ENCODE peak calls at places on chromosomes 12 and 14, in six cellular contexts. One of them, this sample, is unnamed. For H3K36me3, the result is how much of the 10 kb centered on the place peaks cover.

GRCh38 chr12:12272869-12273268 is 6.0 kb upstream of the LRP6 start:
- DNase-seq in CD4-positive, CD25-positive, alpha-beta regulatory T cell: no peak
- DNase-seq in left ventricle myocardium inferior: no peak
- DNase-seq in psoas muscle: no peak
- DNase-seq in stomach: no peak
- DNase-seq in adrenal gland: no peak
- DNase-seq in this sample: peak

GRCh38 chr14:55026793-55027560 is at the start of the genes SOCS4 and WDHD1:
- DNase-seq in left ventricle myocardium inferior: peak
- DNase-seq in psoas muscle: peak
- DNase-seq in CD4-positive, CD25-positive, alpha-beta regulatory T cell: peak
- DNase-seq in stomach: peak
- DNase-seq in adrenal gland: peak
- DNase-seq in this sample: peak

GRCh38 chr12:13982010-13982409 is 608 bp upstream of the GRIN2B start:
- DNase-seq in psoas muscle: no peak
- DNase-seq in adrenal gland: no peak
- DNase-seq in stomach: no peak
- DNase-seq in left ventricle myocardium inferior: no peak
- DNase-seq in CD4-positive, CD25-positive, alpha-beta regulatory T cell: no peak
- DNase-seq in this sample: peak

GRCh38 chr14:101889898-101890297 is 74.5 kb upstream of the DYNC1H1 start:
- DNase-seq in psoas muscle: no peak
- DNase-seq in adrenal gland: no peak
- DNase-seq in left ventricle myocardium inferior: no peak
- DNase-seq in CD4-positive, CD25-positive, alpha-beta regulatory T cell: peak
- DNase-seq in stomach: no peak
- DNase-seq in this sample: no peak

GRCh38 chr12:124276337-124276736 is 18.6 kb upstream of the RFLNA start:
- DNase-seq in stomach: no peak
- DNase-seq in left ventricle myocardium inferior: no peak
- DNase-seq in CD4-positive, CD25-positive, alpha-beta regulatory T cell: no peak
- DNase-seq in psoas muscle: no peak
- DNase-seq in adrenal gland: no peak
- DNase-seq in this sample: no peak

GRCh38 chr12:82507656-82508055 is 149.3 kb downstream of the METTL25 start:
- DNase-seq in psoas muscle: no peak
- DNase-seq in left ventricle myocardium inferior: no peak
- DNase-seq in stomach: no peak
- DNase-seq in adrenal gland: no peak
- DNase-seq in CD4-positive, CD25-positive, alpha-beta regulatory T cell: no peak
- DNase-seq in this sample: no peak

GRCh38 chr12:58918475-58918874 is 1.8 kb downstream of the LRIG3 start:
- DNase-seq in adrenal gland: no peak
- DNase-seq in stomach: no peak
- DNase-seq in left ventricle myocardium inferior: no peak
- DNase-seq in CD4-positive, CD25-positive, alpha-beta regulatory T cell: no peak
- DNase-seq in psoas muscle: no peak
- DNase-seq in this sample: peak

GRCh38 chr12:92136021-92136735 is 9.5 kb downstream of the BTG1 start:
- DNase-seq in adrenal gland: no peak
- DNase-seq in CD4-positive, CD25-positive, alpha-beta regulatory T cell: no peak
- DNase-seq in psoas muscle: no peak
- DNase-seq in left ventricle myocardium inferior: no peak
- DNase-seq in stomach: no peak
- DNase-seq in this sample: no peak

GRCh38 chr12:7493006-7493405 is 10.6 kb downstream of the CD163 start:
- DNase-seq in psoas muscle: no peak
- DNase-seq in adrenal gland: no peak
- DNase-seq in left ventricle myocardium inferior: no peak
- DNase-seq in stomach: no peak
- DNase-seq in CD4-positive, CD25-positive, alpha-beta regulatory T cell: no peak
- DNase-seq in this sample: no peak

GRCh38 chr12:127060310-127060847 is 1206.6 kb upstream of the TMEM132C start:
- DNase-seq in CD4-positive, CD25-positive, alpha-beta regulatory T cell: no peak
- DNase-seq in psoas muscle: no peak
- DNase-seq in stomach: no peak
- DNase-seq in left ventricle myocardium inferior: no peak
- DNase-seq in adrenal gland: no peak
- DNase-seq in this sample: no peak

GRCh38 chr14:56274556-56274955 is 156.3 kb downstream of the PELI2 start:
- DNase-seq in psoas muscle: no peak
- DNase-seq in left ventricle myocardium inferior: no peak
- DNase-seq in adrenal gland: no peak
- DNase-seq in stomach: no peak
- DNase-seq in CD4-positive, CD25-positive, alpha-beta regulatory T cell: no peak
- DNase-seq in this sample: no peak

GRCh38 chr12:24488091-24488596 is 460.8 kb downstream of the BCAT1 start:
- DNase-seq in CD4-positive, CD25-positive, alpha-beta regulatory T cell: no peak
- DNase-seq in stomach: no peak
- DNase-seq in adrenal gland: no peak
- DNase-seq in left ventricle myocardium inferior: no peak
- DNase-seq in psoas muscle: peak
- DNase-seq in this sample: no peak

GRCh38 chr12:87866602-87867292 is 162.5 kb downstream of the C12orf50 start:
- DNase-seq in adrenal gland: no peak
- DNase-seq in stomach: no peak
- DNase-seq in psoas muscle: no peak
- DNase-seq in CD4-positive, CD25-positive, alpha-beta regulatory T cell: no peak
- DNase-seq in left ventricle myocardium inferior: no peak
- DNase-seq in this sample: peak

GRCh38 chr12:94596596-94596995 is 53.8 kb downstream of the TMCC3 start:
- DNase-seq in psoas muscle: no peak
- DNase-seq in left ventricle myocardium inferior: no peak
- DNase-seq in CD4-positive, CD25-positive, alpha-beta regulatory T cell: no peak
- DNase-seq in stomach: peak
- DNase-seq in adrenal gland: no peak
- DNase-seq in this sample: no peak

DNA sequence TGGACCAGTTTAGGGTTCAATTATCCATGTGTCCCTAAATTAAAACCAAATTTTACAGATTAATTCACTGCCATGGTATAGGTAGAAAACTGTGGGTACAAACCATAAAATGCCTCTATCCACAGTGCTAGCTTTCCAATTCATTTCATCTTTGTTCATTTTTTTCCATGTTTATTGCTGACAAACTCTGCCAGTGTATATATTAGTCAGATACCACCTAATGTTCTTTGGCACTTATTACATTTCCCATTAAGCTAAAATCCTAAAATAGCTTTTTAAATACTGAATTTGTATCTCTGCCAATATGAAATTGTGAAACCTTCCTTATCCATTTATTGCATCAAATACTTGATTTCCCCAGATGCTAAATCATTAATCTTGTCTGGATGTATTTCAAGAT is 150.1 kb upstream of the FSCB start:
- DNase-seq in CD4-positive, CD25-positive, alpha-beta regulatory T cell: no peak
- DNase-seq in left ventricle myocardium inferior: no peak
- DNase-seq in psoas muscle: no peak
- DNase-seq in adrenal gland: no peak
- DNase-seq in stomach: no peak
- DNase-seq in this sample: no peak
- H3K36me3 ChIP-seq in CD4-positive, CD25-positive, alpha-beta regulatory T cell: under half
- H3K36me3 ChIP-seq in left ventricle myocardium inferior: under half
- H3K36me3 ChIP-seq in psoas muscle: under half
- H3K36me3 ChIP-seq in adrenal gland: under half
- H3K36me3 ChIP-seq in stomach: under half
- H3K36me3 ChIP-seq in this sample: under half

GRCh38 chr12:50203691-50204090 is 36.5 kb upstream of the CERS5 start:
- DNase-seq in psoas muscle: no peak
- DNase-seq in CD4-positive, CD25-positive, alpha-beta regulatory T cell: no peak
- DNase-seq in stomach: no peak
- DNase-seq in left ventricle myocardium inferior: no peak
- DNase-seq in adrenal gland: no peak
- DNase-seq in this sample: no peak

GRCh38 chr12:50198829-50199228 is 31.7 kb upstream of the CERS5 start:
- DNase-seq in adrenal gland: no peak
- DNase-seq in left ventricle myocardium inferior: no peak
- DNase-seq in stomach: no peak
- DNase-seq in psoas muscle: no peak
- DNase-seq in CD4-positive, CD25-positive, alpha-beta regulatory T cell: no peak
- DNase-seq in this sample: no peak

GRCh38 chr12:50205648-50206047 is 38.5 kb upstream of the CERS5 start:
- DNase-seq in left ventricle myocardium inferior: no peak
- DNase-seq in stomach: no peak
- DNase-seq in adrenal gland: no peak
- DNase-seq in psoas muscle: no peak
- DNase-seq in CD4-positive, CD25-positive, alpha-beta regulatory T cell: no peak
- DNase-seq in this sample: no peak

GRCh38 chr12:50200507-50201273 is 33.5 kb upstream of the CERS5 start:
- DNase-seq in left ventricle myocardium inferior: no peak
- DNase-seq in CD4-positive, CD25-positive, alpha-beta regulatory T cell: no peak
- DNase-seq in psoas muscle: no peak
- DNase-seq in adrenal gland: no peak
- DNase-seq in stomach: no peak
- DNase-seq in this sample: no peak

GRCh38 chr12:50201987-50202521 is 34.9 kb upstream of the CERS5 start:
- DNase-seq in CD4-positive, CD25-positive, alpha-beta regulatory T cell: no peak
- DNase-seq in psoas muscle: no peak
- DNase-seq in left ventricle myocardium inferior: no peak
- DNase-seq in adrenal gland: no peak
- DNase-seq in stomach: no peak
- DNase-seq in this sample: no peak
- H3K36me3 ChIP-seq in CD4-positive, CD25-positive, alpha-beta regulatory T cell: half or more
- H3K36me3 ChIP-seq in psoas muscle: half or more
- H3K36me3 ChIP-seq in left ventricle myocardium inferior: half or more
- H3K36me3 ChIP-seq in adrenal gland: half or more
- H3K36me3 ChIP-seq in stomach: half or more
- H3K36me3 ChIP-seq in this sample: under half

DNA sequence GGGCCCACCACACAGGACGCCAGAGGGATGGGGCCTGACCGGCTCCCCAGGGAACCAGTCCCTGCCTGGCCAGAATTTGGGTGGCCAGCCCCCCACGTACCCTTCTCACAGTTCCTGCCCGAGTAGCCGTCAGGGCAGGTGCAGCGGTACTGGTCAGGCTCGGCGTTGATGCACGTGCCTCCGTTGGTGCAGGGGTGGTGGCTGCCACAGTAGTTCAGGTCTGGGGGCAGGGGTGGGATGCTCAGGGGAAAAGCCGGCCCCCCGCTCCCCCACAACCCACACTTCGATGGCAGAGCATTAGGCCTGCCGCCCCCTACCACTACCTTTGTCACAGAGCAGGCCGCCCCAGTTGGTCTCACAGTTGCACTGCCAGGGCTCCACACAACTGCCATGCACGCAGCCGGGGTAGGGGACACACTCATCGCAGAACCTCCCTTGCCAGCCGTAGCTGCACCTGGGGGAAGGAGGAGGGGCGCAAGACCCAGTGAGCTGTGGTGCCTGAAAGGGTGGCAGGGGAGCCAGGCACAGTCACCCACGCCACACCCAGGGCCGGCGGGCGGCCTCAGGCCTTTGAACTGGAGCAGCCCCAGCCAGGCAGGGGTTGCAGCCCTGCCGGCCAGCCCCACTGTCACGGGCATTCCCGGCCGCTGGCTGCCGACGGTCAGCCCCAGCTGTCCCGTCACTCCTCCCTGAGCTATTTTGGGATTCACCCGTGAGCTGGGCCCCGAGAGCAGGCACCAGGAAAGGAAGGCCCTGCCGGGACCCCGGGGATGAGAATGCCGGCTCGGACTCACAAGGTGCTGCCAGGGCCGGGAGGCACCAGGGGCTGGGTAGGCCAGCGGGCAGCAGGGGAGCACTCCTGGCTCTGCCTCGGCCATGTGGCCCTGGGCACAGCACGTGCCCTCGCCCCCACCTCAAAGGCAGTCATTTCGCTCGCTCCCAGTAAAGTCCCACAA is 16.5 kb downstream of the JAG2 start:
- DNase-seq in adrenal gland: no peak
- DNase-seq in CD4-positive, CD25-positive, alpha-beta regulatory T cell: no peak
- DNase-seq in left ventricle myocardium inferior: no peak
- DNase-seq in psoas muscle: peak
- DNase-seq in stomach: no peak
- DNase-seq in this sample: no peak
- H3K36me3 ChIP-seq in adrenal gland: under half
- H3K36me3 ChIP-seq in CD4-positive, CD25-positive, alpha-beta regulatory T cell: under half
- H3K36me3 ChIP-seq in left ventricle myocardium inferior: under half
- H3K36me3 ChIP-seq in psoas muscle: under half
- H3K36me3 ChIP-seq in stomach: under half
- H3K36me3 ChIP-seq in this sample: under half

GRCh38 chr12:45831590-45831989 is 102.1 kb downstream of the ARID2 start:
- DNase-seq in stomach: no peak
- DNase-seq in left ventricle myocardium inferior: no peak
- DNase-seq in CD4-positive, CD25-positive, alpha-beta regulatory T cell: no peak
- DNase-seq in psoas muscle: no peak
- DNase-seq in adrenal gland: no peak
- DNase-seq in this sample: no peak

GRCh38 chr12:45827974-45828373 is 98.5 kb downstream of the ARID2 start:
- DNase-seq in stomach: no peak
- DNase-seq in psoas muscle: no peak
- DNase-seq in adrenal gland: no peak
- DNase-seq in left ventricle myocardium inferior: no peak
- DNase-seq in CD4-positive, CD25-positive, alpha-beta regulatory T cell: no peak
- DNase-seq in this sample: no peak

GRCh38 chr12:45833401-45833800 is 103.9 kb downstream of the ARID2 start:
- DNase-seq in stomach: no peak
- DNase-seq in left ventricle myocardium inferior: no peak
- DNase-seq in CD4-positive, CD25-positive, alpha-beta regulatory T cell: no peak
- DNase-seq in adrenal gland: no peak
- DNase-seq in psoas muscle: no peak
- DNase-seq in this sample: no peak

GRCh38 chr12:45828402-45828801 is 98.9 kb downstream of the ARID2 start:
- DNase-seq in CD4-positive, CD25-positive, alpha-beta regulatory T cell: no peak
- DNase-seq in psoas muscle: no peak
- DNase-seq in left ventricle myocardium inferior: no peak
- DNase-seq in stomach: no peak
- DNase-seq in adrenal gland: no peak
- DNase-seq in this sample: no peak
- H3K36me3 ChIP-seq in CD4-positive, CD25-positive, alpha-beta regulatory T cell: under half
- H3K36me3 ChIP-seq in psoas muscle: under half
- H3K36me3 ChIP-seq in left ventricle myocardium inferior: under half
- H3K36me3 ChIP-seq in stomach: under half
- H3K36me3 ChIP-seq in adrenal gland: under half
- H3K36me3 ChIP-seq in this sample: under half

GRCh38 chr12:109074866-109075265 is 18.4 kb downstream of the ALKBH2 start:
- DNase-seq in CD4-positive, CD25-positive, alpha-beta regulatory T cell: no peak
- DNase-seq in left ventricle myocardium inferior: no peak
- DNase-seq in adrenal gland: no peak
- DNase-seq in psoas muscle: no peak
- DNase-seq in stomach: no peak
- DNase-seq in this sample: no peak
- H3K36me3 ChIP-seq in CD4-positive, CD25-positive, alpha-beta regulatory T cell: under half
- H3K36me3 ChIP-seq in left ventricle myocardium inferior: half or more
- H3K36me3 ChIP-seq in adrenal gland: under half
- H3K36me3 ChIP-seq in psoas muscle: half or more
- H3K36me3 ChIP-seq in stomach: half or more
- H3K36me3 ChIP-seq in this sample: under half

GRCh38 chr12:122515275-122515674 is 11.5 kb downstream of the RSRC2 start:
- DNase-seq in CD4-positive, CD25-positive, alpha-beta regulatory T cell: no peak
- DNase-seq in left ventricle myocardium inferior: no peak
- DNase-seq in stomach: no peak
- DNase-seq in adrenal gland: no peak
- DNase-seq in psoas muscle: no peak
- DNase-seq in this sample: no peak
- H3K36me3 ChIP-seq in CD4-positive, CD25-positive, alpha-beta regulatory T cell: half or more
- H3K36me3 ChIP-seq in left ventricle myocardium inferior: half or more
- H3K36me3 ChIP-seq in stomach: half or more
- H3K36me3 ChIP-seq in adrenal gland: half or more
- H3K36me3 ChIP-seq in psoas muscle: half or more
- H3K36me3 ChIP-seq in this sample: half or more

This sample was measured in HAP-1.